ENCODE peak calls at places on chromosomes 16 and 17, in eight cellular contexts. One of them, this sample, is unnamed.

GRCh38 chr16:67482260-67482924 is 955 bp downstream of the AGRP start:
- DNase-seq in transverse colon: peak; percentile 21
- DNase-seq in stomach: no peak
- DNase-seq in A549: no peak
- DNase-seq in sigmoid colon: no peak
- DNase-seq in SK-N-SH: no peak
- DNase-seq in esophagus muscularis mucosa: no peak
- DNase-seq in K562: no peak
- DNase-seq in this sample: no peak

GRCh38 chr17:58666858-58667267 is 25.0 kb downstream of the TEX14 start:
- DNase-seq in transverse colon: peak; percentile 85
- DNase-seq in stomach: peak; percentile 74
- DNase-seq in A549: peak; percentile 94
- DNase-seq in sigmoid colon: peak; percentile 86
- DNase-seq in SK-N-SH: no peak
- DNase-seq in esophagus muscularis mucosa: no peak
- DNase-seq in K562: peak; percentile 77
- DNase-seq in this sample: peak; percentile 51

GRCh38 chr16:84550096-84550495 is 45.6 kb upstream of the MEAK7 start:
- DNase-seq in transverse colon: no peak
- DNase-seq in stomach: no peak
- DNase-seq in A549: peak; percentile 25
- DNase-seq in sigmoid colon: no peak
- DNase-seq in SK-N-SH: no peak
- DNase-seq in esophagus muscularis mucosa: no peak
- DNase-seq in K562: no peak
- DNase-seq in this sample: no peak

GRCh38 chr17:80664217-80664780 is 119.7 kb downstream of the RPTOR start:
- DNase-seq in transverse colon: no peak
- DNase-seq in stomach: no peak
- DNase-seq in A549: no peak
- DNase-seq in sigmoid colon: no peak
- DNase-seq in SK-N-SH: no peak
- DNase-seq in esophagus muscularis mucosa: no peak
- DNase-seq in K562: no peak
- DNase-seq in this sample: no peak

GRCh38 chr17:70476368-70476767 is 307.0 kb downstream of the KCNJ2 start:
- DNase-seq in transverse colon: no peak
- DNase-seq in stomach: no peak
- DNase-seq in A549: no peak
- DNase-seq in sigmoid colon: no peak
- DNase-seq in SK-N-SH: no peak
- DNase-seq in esophagus muscularis mucosa: no peak
- DNase-seq in K562: no peak
- DNase-seq in this sample: no peak

GRCh38 chr17:35578195-35578928 is at the start of gene PEX12:
- DNase-seq in transverse colon: peak; percentile 91
- DNase-seq in stomach: peak; percentile 88
- DNase-seq in A549: peak; percentile 89
- DNase-seq in sigmoid colon: peak; percentile 94
- DNase-seq in SK-N-SH: peak; percentile 87
- DNase-seq in esophagus muscularis mucosa: peak; percentile 95
- DNase-seq in K562: peak; percentile 88
- DNase-seq in this sample: peak; percentile 87

GRCh38 chr16:3038256-3038655 is 1.5 kb upstream of the BICDL2 start:
- DNase-seq in transverse colon: peak; percentile 79
- DNase-seq in stomach: peak; percentile 88
- DNase-seq in A549: no peak
- DNase-seq in sigmoid colon: no peak
- DNase-seq in SK-N-SH: peak; percentile 46
- DNase-seq in esophagus muscularis mucosa: no peak
- DNase-seq in K562: no peak
- DNase-seq in this sample: no peak

GRCh38 chr17:58367462-58367861 is 15.5 kb upstream of the SUPT4H1 start:
- DNase-seq in transverse colon: no peak
- DNase-seq in stomach: peak; percentile 60
- DNase-seq in A549: no peak
- DNase-seq in sigmoid colon: no peak
- DNase-seq in SK-N-SH: no peak
- DNase-seq in esophagus muscularis mucosa: no peak
- DNase-seq in K562: peak; percentile 63
- DNase-seq in this sample: no peak

GRCh38 chr17:7588553-7589203 is 1.2 kb downstream of the SOX15 start:
- DNase-seq in transverse colon: no peak
- DNase-seq in stomach: no peak
- DNase-seq in A549: no peak
- DNase-seq in sigmoid colon: no peak
- DNase-seq in SK-N-SH: peak; percentile 47
- DNase-seq in esophagus muscularis mucosa: no peak
- DNase-seq in K562: no peak
- DNase-seq in this sample: no peak

GRCh38 chr16:83738926-83739503 is 68.8 kb upstream of the HSBP1 start:
- DNase-seq in transverse colon: no peak
- DNase-seq in stomach: no peak
- DNase-seq in A549: no peak
- DNase-seq in sigmoid colon: no peak
- DNase-seq in SK-N-SH: no peak
- DNase-seq in esophagus muscularis mucosa: no peak
- DNase-seq in K562: no peak
- DNase-seq in this sample: no peak

GRCh38 chr17:12402963-12403622 is 262.6 kb upstream of the MYOCD start:
- DNase-seq in transverse colon: no peak
- DNase-seq in stomach: no peak
- DNase-seq in A549: peak; percentile 91
- DNase-seq in sigmoid colon: no peak
- DNase-seq in SK-N-SH: no peak
- DNase-seq in esophagus muscularis mucosa: no peak
- DNase-seq in K562: no peak
- DNase-seq in this sample: no peak

GRCh38 chr16:51549836-51550235 is 398.8 kb upstream of the SALL1 start:
- DNase-seq in transverse colon: no peak
- DNase-seq in stomach: no peak
- DNase-seq in A549: no peak
- DNase-seq in sigmoid colon: no peak
- DNase-seq in SK-N-SH: no peak
- DNase-seq in esophagus muscularis mucosa: peak; percentile 17
- DNase-seq in K562: no peak
- DNase-seq in this sample: no peak

GRCh38 chr16:30184430-30185140 is 1.2 kb downstream of the CORO1A start:
- DNase-seq in transverse colon: peak; percentile 54
- DNase-seq in stomach: peak; percentile 31
- DNase-seq in A549: no peak
- DNase-seq in sigmoid colon: peak; percentile 71
- DNase-seq in SK-N-SH: peak; percentile 67
- DNase-seq in esophagus muscularis mucosa: no peak
- DNase-seq in K562: peak; percentile 17
- DNase-seq in this sample: peak; percentile 21

GRCh38 chr17:61466246-61466645 is 14.0 kb downstream of the TBX4 start:
- DNase-seq in transverse colon: no peak
- DNase-seq in stomach: no peak
- DNase-seq in A549: no peak
- DNase-seq in sigmoid colon: peak; percentile 5
- DNase-seq in SK-N-SH: no peak
- DNase-seq in esophagus muscularis mucosa: no peak
- DNase-seq in K562: no peak
- DNase-seq in this sample: no peak

GRCh38 chr17:55644346-55644745 is 78.3 kb downstream of the TMEM100 start:
- DNase-seq in transverse colon: no peak
- DNase-seq in stomach: no peak
- DNase-seq in A549: no peak
- DNase-seq in sigmoid colon: no peak
- DNase-seq in SK-N-SH: no peak
- DNase-seq in esophagus muscularis mucosa: no peak
- DNase-seq in K562: no peak
- DNase-seq in this sample: no peak

GRCh38 chr17:49597928-49598655 is 22.4 kb downstream of the NXPH3 start:
- DNase-seq in transverse colon: no peak
- DNase-seq in stomach: no peak
- DNase-seq in A549: no peak
- DNase-seq in sigmoid colon: no peak
- DNase-seq in SK-N-SH: no peak
- DNase-seq in esophagus muscularis mucosa: peak; percentile 83
- DNase-seq in K562: no peak
- DNase-seq in this sample: no peak

GRCh38 chr17:49595980-49596379 is 20.3 kb downstream of the NXPH3 start:
- DNase-seq in transverse colon: no peak
- DNase-seq in stomach: no peak
- DNase-seq in A549: no peak
- DNase-seq in sigmoid colon: no peak
- DNase-seq in SK-N-SH: no peak
- DNase-seq in esophagus muscularis mucosa: no peak
- DNase-seq in K562: no peak
- DNase-seq in this sample: no peak

GRCh38 chr17:49596613-49597244 is 21.1 kb downstream of the NXPH3 start:
- DNase-seq in transverse colon: no peak
- DNase-seq in stomach: no peak
- DNase-seq in A549: no peak
- DNase-seq in sigmoid colon: no peak
- DNase-seq in SK-N-SH: no peak
- DNase-seq in esophagus muscularis mucosa: no peak
- DNase-seq in K562: no peak
- DNase-seq in this sample: no peak

GRCh38 chr17:49597438-49597837 is 21.8 kb downstream of the NXPH3 start:
- DNase-seq in transverse colon: no peak
- DNase-seq in stomach: no peak
- DNase-seq in A549: no peak
- DNase-seq in sigmoid colon: no peak
- DNase-seq in SK-N-SH: no peak
- DNase-seq in esophagus muscularis mucosa: no peak
- DNase-seq in K562: no peak
- DNase-seq in this sample: no peak

GRCh38 chr17:49595328-49595727 is 19.7 kb downstream of the NXPH3 start:
- DNase-seq in transverse colon: no peak
- DNase-seq in stomach: no peak
- DNase-seq in A549: no peak
- DNase-seq in sigmoid colon: peak; percentile 10
- DNase-seq in SK-N-SH: no peak
- DNase-seq in esophagus muscularis mucosa: no peak
- DNase-seq in K562: no peak
- DNase-seq in this sample: no peak
- TF ChIP-seq CTCF in transverse colon: no peak
- TF ChIP-seq CTCF in stomach: no peak
- TF ChIP-seq CTCF in A549: no peak
- TF ChIP-seq CTCF in sigmoid colon: no peak
- TF ChIP-seq CTCF in SK-N-SH: no peak
- TF ChIP-seq CTCF in esophagus muscularis mucosa: no peak
- TF ChIP-seq CTCF in K562: no peak
- TF ChIP-seq CTCF in this sample: no peak

DNA sequence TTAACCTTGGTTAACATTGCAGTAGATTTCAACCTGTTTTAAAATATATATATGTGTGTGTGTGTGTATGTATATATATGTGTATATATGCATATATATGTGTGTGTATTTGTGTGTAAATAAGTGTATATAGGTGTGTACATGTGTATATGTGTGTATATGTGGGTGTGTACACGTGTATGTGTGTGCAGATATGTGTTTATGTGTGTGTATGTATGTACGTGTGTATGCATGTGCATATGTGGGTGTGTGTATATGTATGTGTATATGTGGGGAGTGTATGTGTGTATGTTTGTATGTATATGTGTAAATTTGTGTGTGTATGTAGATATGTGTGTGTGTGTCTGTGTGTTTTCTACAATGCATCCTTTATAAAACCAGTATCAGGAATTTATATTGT is 205.5 kb upstream of the FOXF1 start:
- DNase-seq in transverse colon: no peak
- DNase-seq in stomach: no peak
- DNase-seq in A549: no peak
- DNase-seq in sigmoid colon: no peak
- DNase-seq in SK-N-SH: no peak
- DNase-seq in esophagus muscularis mucosa: no peak
- DNase-seq in K562: no peak
- DNase-seq in this sample: no peak
- H3K27ac ChIP-seq in transverse colon: peak overlapping the region; percentile 91
- H3K27ac ChIP-seq in stomach: no peak overlapping the region
- H3K27ac ChIP-seq in A549: no peak overlapping the region
- H3K27ac ChIP-seq in sigmoid colon: peak overlapping the region; percentile 94
- H3K27ac ChIP-seq in SK-N-SH: no peak overlapping the region
- H3K27ac ChIP-seq in esophagus muscularis mucosa: peak overlapping the region; percentile 92
- H3K27ac ChIP-seq in K562: no peak overlapping the region
- H3K27ac ChIP-seq in this sample: no peak overlapping the region

DNA sequence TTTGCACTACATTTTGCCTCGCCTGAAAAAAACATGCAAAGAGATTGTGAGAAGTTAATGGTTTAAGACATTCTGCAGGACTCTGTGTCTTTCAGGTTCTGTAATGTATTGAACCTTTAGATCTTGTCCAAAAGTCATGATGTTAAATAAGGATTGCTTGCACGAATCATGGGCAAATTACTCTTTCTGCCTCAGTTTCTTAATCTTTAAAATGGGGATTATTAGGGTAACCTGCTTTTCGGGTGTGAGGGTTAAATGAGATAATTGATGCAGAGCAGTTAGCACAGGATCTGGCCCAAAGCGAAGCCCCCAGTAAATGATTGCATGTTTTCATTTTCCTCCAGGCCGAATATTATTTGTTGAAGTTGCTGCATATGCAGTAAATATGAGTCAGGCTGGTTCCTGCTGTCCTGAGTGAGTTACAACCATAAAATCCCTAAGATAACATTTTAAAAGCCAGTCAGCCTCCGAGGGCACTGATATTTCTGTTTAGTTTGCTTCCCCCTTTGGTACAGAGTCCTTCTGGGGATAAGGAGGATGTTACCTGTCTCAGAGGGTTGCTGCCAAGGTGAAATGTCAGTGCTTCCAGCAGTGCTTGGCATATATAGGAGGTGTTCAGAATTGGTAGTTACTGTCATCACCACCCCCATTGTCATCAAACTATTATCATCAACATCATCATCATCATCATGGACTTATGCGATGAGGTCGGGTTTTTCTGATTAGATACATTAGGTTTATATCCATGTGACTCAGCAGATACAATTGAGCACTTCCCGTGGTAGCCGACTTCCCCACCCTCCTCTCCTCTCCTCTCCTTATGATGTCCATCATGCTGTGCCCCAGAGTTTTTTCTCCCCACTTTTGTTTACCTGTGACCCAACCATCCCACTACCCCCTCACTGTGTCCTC is 20.6 kb upstream of the ARHGAP17 start:
- DNase-seq in transverse colon: no peak
- DNase-seq in stomach: no peak
- DNase-seq in A549: no peak
- DNase-seq in sigmoid colon: no peak
- DNase-seq in SK-N-SH: no peak
- DNase-seq in esophagus muscularis mucosa: no peak
- DNase-seq in K562: no peak
- DNase-seq in this sample: no peak
- TF ChIP-seq EP300 in transverse colon: no peak
- TF ChIP-seq EP300 in stomach: no peak
- TF ChIP-seq EP300 in A549: no peak
- TF ChIP-seq EP300 in sigmoid colon: no peak
- TF ChIP-seq EP300 in SK-N-SH: no peak
- TF ChIP-seq EP300 in esophagus muscularis mucosa: no peak
- TF ChIP-seq EP300 in K562: no peak
- TF ChIP-seq EP300 in this sample: no peak

DNA sequence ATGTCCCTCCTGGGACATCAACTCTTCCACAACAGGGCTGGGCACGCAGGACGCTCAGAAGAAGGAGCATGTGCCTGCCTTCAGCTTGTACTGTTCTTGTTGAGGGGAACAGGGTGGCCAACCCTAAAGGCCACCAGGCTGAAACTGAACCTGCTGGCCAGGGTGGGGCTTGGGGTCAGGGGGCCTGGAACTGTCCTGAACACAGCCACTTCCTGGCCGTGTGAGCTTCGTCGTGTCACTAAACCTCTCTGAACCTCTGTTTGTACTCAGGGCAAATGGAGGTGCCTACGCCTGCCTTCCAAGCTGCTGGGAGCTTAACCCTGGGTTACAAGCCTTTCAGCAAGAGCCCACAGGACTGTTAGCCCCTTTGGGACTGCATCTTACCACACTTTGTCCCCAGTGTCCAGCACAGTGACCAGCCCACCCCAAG is 6.7 kb downstream of the ARHGAP27 start:
- DNase-seq in transverse colon: no peak
- DNase-seq in stomach: no peak
- DNase-seq in A549: no peak
- DNase-seq in sigmoid colon: no peak
- DNase-seq in SK-N-SH: no peak
- DNase-seq in esophagus muscularis mucosa: no peak
- DNase-seq in K562: no peak
- DNase-seq in this sample: no peak
- TF ChIP-seq CTCF in transverse colon: no peak
- TF ChIP-seq CTCF in stomach: no peak
- TF ChIP-seq CTCF in A549: no peak
- TF ChIP-seq CTCF in sigmoid colon: no peak
- TF ChIP-seq CTCF in SK-N-SH: peak; percentile 3
- TF ChIP-seq CTCF in esophagus muscularis mucosa: no peak
- TF ChIP-seq CTCF in K562: no peak
- TF ChIP-seq CTCF in this sample: no peak

This sample was measured in ovary.